ENCODE peak calls at places on chromosome 4, in seven cellular contexts. Z is KG1; T is D341Med; C is CD8-positive, alpha-beta memory T cell; O is hippocampal formation; F is stimulated activated CD8-positive, alpha-beta memory T cell treated with anti-CD3 and anti-CD28 coated beads, Interleukin-15, amount 100 ng/mL, for 4 hours; N is stimulated activated CD4-positive, alpha-beta T cell treated with anti-CD3 and anti-CD28 coated beads, TNF-alpha, amount 100 ng/mL, for 4 hours. S is an unnamed sample.

GRCh38 chr4:138110815-138111214 is 131.3 kb downstream of the SLC7A11 start:
- DNase-seq in Z (no peak), C (no peak), T (no peak), F (no peak), N (no peak), O (no peak), S (no peak)

GRCh38 chr4:95552942-95553550 is 4.3 kb upstream of the UNC5C start:
- DNase-seq in O (no peak), C (no peak), F (no peak), N (no peak), T (peak), Z (no peak), S (no peak)

GRCh38 chr4:125801373-125801772 is 486.6 kb downstream of the FAT4 start:
- DNase-seq in T (no peak), O (no peak), C (no peak), N (no peak), F (no peak), Z (no peak), S (no peak)

GRCh38 chr4:139131209-139131870 is 45.7 kb downstream of the ELF2 start:
- DNase-seq in O (no peak), C (no peak), N (no peak), T (no peak), Z (no peak), F (no peak), S (no peak)

GRCh38 chr4:61431131-61431530 is 231.0 kb downstream of the ADGRL3 start:
- DNase-seq in T (no peak), O (no peak), N (no peak), C (no peak), F (no peak), Z (no peak), S (no peak)

GRCh38 chr4:17030543-17030942 is 132.1 kb upstream of the LDB2 start:
- DNase-seq in C (no peak), F (no peak), O (no peak), N (no peak), T (no peak), Z (no peak), S (no peak)

GRCh38 chr4:60485279-60485678 is 714.8 kb upstream of the ADGRL3 start:
- DNase-seq in F (no peak), N (no peak), C (no peak), O (no peak), T (no peak), Z (no peak), S (no peak)

GRCh38 chr4:66275381-66276060 is 605.2 kb upstream of the EPHA5 start:
- DNase-seq in C (no peak), O (peak), T (no peak), Z (no peak), N (no peak), F (no peak), S (no peak)

GRCh38 chr4:56637791-56638190 is 43.3 kb downstream of the HOPX start:
- DNase-seq in N (no peak), F (no peak), Z (no peak), O (no peak), C (no peak), T (no peak), S (no peak)

GRCh38 chr4:140653718-140654515 is 85.2 kb upstream of the UCP1 start:
- DNase-seq in N (no peak), F (no peak), Z (no peak), T (no peak), C (no peak), O (no peak), S (no peak)

GRCh38 chr4:116752027-116752426 is 333.3 kb downstream of the TRAM1L1 start:
- DNase-seq in O (no peak), Z (no peak), N (no peak), T (no peak), F (no peak), C (no peak), S (no peak)

GRCh38 chr4:177441061-177441802 is 1.0 kb downstream of the AGA start:
- DNase-seq in C (no peak), Z (no peak), O (no peak), F (no peak), T (no peak), N (no peak), S (peak)

GRCh38 chr4:76718806-76719205 is 179.1 kb downstream of the SOWAHB start:
- DNase-seq in Z (no peak), T (no peak), N (no peak), F (no peak), O (no peak), C (no peak), S (no peak)

GRCh38 chr4:15317246-15317645 is 110.6 kb upstream of the C1QTNF7 start:
- DNase-seq in C (no peak), Z (no peak), N (no peak), T (no peak), O (no peak), F (no peak), S (no peak)

GRCh38 chr4:8502371-8502770 is 61.8 kb downstream of the TRMT44 start:
- DNase-seq in Z (no peak), C (no peak), O (no peak), F (no peak), T (no peak), N (no peak), S (no peak)

GRCh38 chr4:11252149-11252548 is 176.5 kb downstream of the HS3ST1 start:
- DNase-seq in T (no peak), Z (no peak), O (no peak), N (no peak), F (no peak), C (no peak), S (no peak)

GRCh38 chr4:147942729-147943128 is 210.8 kb downstream of the ARHGAP10 start:
- DNase-seq in Z (no peak), F (no peak), O (no peak), C (no peak), N (no peak), T (peak), S (no peak)

GRCh38 chr4:84673475-84674230 is 90.7 kb downstream of the CDS1 start:
- DNase-seq in T (no peak), Z (no peak), O (no peak), F (no peak), N (no peak), C (no peak), S (no peak)

GRCh38 chr4:21203416-21203815 is 503.2 kb downstream of the PACRGL start:
- DNase-seq in O (no peak), C (no peak), Z (no peak), T (no peak), N (no peak), F (no peak), S (no peak)

GRCh38 chr4:160423879-160424451 is 1321.1 kb downstream of the RAPGEF2 start:
- DNase-seq in O (no peak), F (no peak), C (no peak), Z (no peak), N (no peak), T (no peak), S (no peak)

GRCh38 chr4:22515145-22515887 is 550 bp downstream of the ADGRA3 start:
- DNase-seq in F (peak), Z (peak), C (no peak), T (peak), N (no peak), O (no peak), S (no peak)

GRCh38 chr4:151226004-151226932 is 50.7 kb upstream of the PRSS48 start:
- DNase-seq in Z (no peak), F (no peak), C (no peak), N (no peak), T (no peak), O (peak), S (no peak)

S was measured in activated T-helper 9 cell treated with anti-CD3 and anti-CD28 coated beads, Interleukin-2, amount 50 U/mL, for 16 hours.